ENCODE peak calls at places on chromosomes 3 and 15, in four cellular contexts. T is HepG2, I is GM12878, B is K562. J is an unnamed sample.

GRCh38 chr3:40975711-40976121 is 223.6 kb upstream of the CTNNB1 start:
- DNase-seq in T (no peak), I (no peak), B (no peak), J (no peak)

GRCh38 chr3:94167796-94168195 is 104.9 kb downstream of the NSUN3 start:
- DNase-seq in T (no peak), I (no peak), B (no peak), J (no peak)

GRCh38 chr15:99438691-99439523 is 126.9 kb upstream of the MEF2A start:
- DNase-seq in T (no peak), I (no peak), B (no peak), J (no peak)

GRCh38 chr3:123090700-123091585 is 24.1 kb downstream of the PDIA5 start:
- DNase-seq in T (no peak), I (no peak), B (no peak), J (no peak)

GRCh38 chr3:58388550-58389061 is 45.0 kb downstream of the PDHB start:
- DNase-seq in T (peak; percentile 16), I (no peak), B (no peak), J (peak; percentile 47)

GRCh38 chr3:28587723-28588122 is 239.1 kb upstream of the AZI2 start:
- DNase-seq in T (no peak), I (no peak), B (no peak), J (no peak)

GRCh38 chr3:105490045-105490444 is 123.3 kb downstream of the ALCAM start:
- DNase-seq in T (no peak), I (no peak), B (no peak), J (no peak)

GRCh38 chr15:69407719-69408400 is 6.3 kb upstream of the KIF23 start:
- DNase-seq in T (no peak), I (no peak), B (no peak), J (no peak)

GRCh38 chr15:49134683-49135341 is 20.6 kb downstream of the COPS2 start:
- DNase-seq in T (no peak), I (no peak), B (no peak), J (no peak)

GRCh38 chr15:72796515-72797337 is 13.2 kb upstream of the ADPGK start:
- DNase-seq in T (no peak), I (no peak), B (peak; percentile 79), J (peak; percentile 93)

GRCh38 chr3:81277853-81278252 is 483.6 kb downstream of the GBE1 start:
- DNase-seq in T (no peak), I (no peak), B (no peak), J (no peak)

GRCh38 chr3:185653949-185654757 is 68.1 kb downstream of the SENP2 start:
- DNase-seq in T (no peak), I (no peak), B (no peak), J (no peak)

GRCh38 chr3:192237992-192238608 is 489.2 kb downstream of the FGF12 start:
- DNase-seq in T (no peak), I (no peak), B (no peak), J (peak; percentile 2)

GRCh38 chr3:93906245-93906644 is 67.5 kb downstream of the PROS1 start:
- DNase-seq in T (no peak), I (no peak), B (peak; percentile 3), J (peak; percentile 14)

GRCh38 chr15:92069308-92070244 is 216.1 kb downstream of the SLCO3A1 start:
- DNase-seq in T (no peak), I (peak; percentile 44), B (no peak), J (no peak)

GRCh38 chr3:50318163-50318562 is 4.4 kb downstream of the HYAL2 start:
- DNase-seq in T (no peak), I (no peak), B (no peak), J (no peak)
- H3K4me2 ChIP-seq in T (peak overlapping the region; percentile 94), I (no peak overlapping the region), B (no peak overlapping the region), J (no peak overlapping the region)

GRCh38 chr3:110955301-110955880 is 116.2 kb upstream of the NECTIN3 start:
- DNase-seq in T (no peak), I (no peak), B (no peak), J (no peak)
- TF ChIP-seq FOXM1 in T (no peak), I (no peak), B (no peak), J (no peak)

DNA sequence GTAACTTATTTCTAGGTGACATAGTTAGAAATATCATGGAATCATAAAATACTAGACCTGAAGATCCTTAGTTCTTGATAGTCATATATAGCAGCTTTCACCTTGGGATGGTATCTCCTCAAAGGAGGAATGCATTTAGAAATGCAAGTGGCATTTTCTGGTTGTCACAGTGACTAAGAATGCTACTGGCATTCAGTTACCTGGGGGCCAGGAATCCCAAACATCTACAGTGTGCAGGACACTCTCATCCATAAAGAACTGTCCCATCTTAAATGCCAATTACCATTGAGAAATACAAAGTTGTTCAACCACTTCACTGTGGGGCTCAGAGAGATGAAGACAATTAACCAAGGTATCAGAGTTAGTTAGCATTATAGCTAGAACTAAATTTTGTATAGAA is 36.7 kb downstream of the MYH15 start:
- DNase-seq in T (no peak), I (no peak), B (no peak), J (no peak)
- H3K4me2 ChIP-seq in T (no peak overlapping the region), I (no peak overlapping the region), B (no peak overlapping the region), J (no peak overlapping the region)

DNA sequence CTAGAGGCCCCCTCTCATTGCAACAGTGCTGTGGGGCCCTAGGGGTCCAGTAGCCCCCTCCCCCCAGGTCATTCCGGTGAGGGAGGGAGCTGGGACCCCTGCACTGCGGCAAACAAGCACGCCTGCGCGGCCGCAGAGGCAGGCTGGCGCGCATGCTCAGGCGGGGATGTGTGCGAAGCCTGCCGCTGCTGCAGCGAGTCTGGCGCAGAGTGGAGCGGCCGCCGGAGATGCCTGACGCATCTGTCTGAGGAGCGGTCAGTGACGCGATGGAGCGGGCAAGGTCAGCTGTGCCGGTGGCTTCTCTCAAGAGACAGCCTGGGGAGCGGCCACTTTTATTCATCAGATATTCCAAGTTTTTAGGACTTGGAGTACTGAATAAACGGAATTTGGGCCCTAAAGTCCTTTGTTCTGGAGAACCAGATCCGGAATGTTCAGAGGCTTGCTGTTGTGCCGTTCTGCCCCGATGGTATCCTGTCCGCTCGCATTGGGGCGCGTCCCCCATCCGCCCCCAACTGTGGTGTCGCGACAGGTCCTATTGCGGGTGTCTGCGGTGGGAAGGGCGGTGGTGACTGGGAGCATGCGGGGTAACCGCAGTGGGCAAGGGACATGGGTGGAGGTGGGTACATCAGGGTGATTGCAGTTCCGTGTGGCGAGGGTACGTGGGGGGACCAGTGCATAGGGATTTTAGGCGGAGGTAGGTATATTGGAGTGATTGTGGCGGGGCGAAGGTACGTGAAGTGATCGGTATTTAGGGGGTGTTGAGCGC is at the start of the genes SNRPN and SNURF:
- DNase-seq in T (peak; percentile 30), I (peak; percentile 11), B (no peak), J (peak; percentile 81)
- TF ChIP-seq FOXM1 in T (no peak), I (no peak), B (no peak), J (no peak)

DNA sequence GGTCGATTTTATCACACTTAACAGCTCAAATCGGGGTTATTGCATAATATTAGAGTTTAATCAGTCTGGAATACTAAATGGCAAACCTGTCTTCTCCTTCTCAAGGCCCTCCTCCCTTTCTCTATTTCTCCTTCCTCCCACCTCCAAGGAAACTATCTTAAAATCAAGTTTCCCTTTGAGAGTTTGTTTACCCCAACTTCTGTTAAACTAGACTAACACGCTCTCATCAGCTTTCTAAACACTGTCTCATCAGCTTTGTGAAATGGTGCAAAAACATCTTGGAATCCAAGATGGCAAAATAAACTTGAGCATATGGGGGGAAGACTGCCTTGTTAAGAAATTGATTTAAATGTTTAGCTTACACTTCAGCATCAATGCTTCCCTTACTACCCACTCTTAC is 9.6 kb downstream of the SOX2 start:
- DNase-seq in T (no peak), I (no peak), B (no peak), J (no peak)
- H3K4me2 ChIP-seq in T (no peak overlapping the region), I (no peak overlapping the region), B (no peak overlapping the region), J (no peak overlapping the region)

J was measured in SK-N-SH.